ENCODE peak calls at places on chromosomes 5 and 9, in seven cellular contexts. E is HCT116, R is H1, I is spleen, N is K562, K is endothelial cell of umbilical vein, J is stomach. B is an unnamed sample.

GRCh38 chr5:67355135-67355729 is 158.6 kb upstream of the CD180 start:
- DNase-seq in E (no peak), R (no peak), I (no peak), N (no peak), K (no peak), J (no peak), B (no peak)

GRCh38 chr5:1098986-1099597 is 12.8 kb downstream of the SLC12A7 start:
- DNase-seq in E (no peak), R (no peak), I (no peak), N (no peak), K (no peak), J (no peak), B (no peak)

GRCh38 chr5:21663082-21663481 is 1190.1 kb downstream of the CDH12 start:
- DNase-seq in E (no peak), R (peak; percentile 7), I (no peak), N (no peak), K (no peak), J (no peak), B (no peak)

GRCh38 chr5:78720997-78721396 is 72.4 kb upstream of the LHFPL2 start:
- DNase-seq in E (no peak), R (no peak), I (no peak), N (no peak), K (no peak), J (no peak), B (no peak)

GRCh38 chr5:10233505-10233904 is 16.2 kb downstream of the ATPSCKMT start:
- DNase-seq in E (peak; percentile 75), R (no peak), I (no peak), N (peak; percentile 38), K (peak; percentile 31), J (no peak), B (no peak)

GRCh38 chr9:2291980-2292704 is 277.0 kb downstream of the SMARCA2 start:
- DNase-seq in E (no peak), R (no peak), I (no peak), N (no peak), K (no peak), J (no peak), B (peak; percentile 62)

GRCh38 chr5:142576804-142577203 is 109.1 kb downstream of the FGF1 start:
- DNase-seq in E (no peak), R (no peak), I (no peak), N (no peak), K (no peak), J (no peak), B (no peak)

GRCh38 chr5:43798740-43799139 is 195.8 kb downstream of the NNT start:
- DNase-seq in E (no peak), R (no peak), I (no peak), N (no peak), K (no peak), J (no peak), B (no peak)

GRCh38 chr5:154298060-154298459 is 107.5 kb downstream of the GALNT10 start:
- DNase-seq in E (no peak), R (no peak), I (no peak), N (no peak), K (no peak), J (no peak), B (no peak)

GRCh38 chr9:106619211-106619610 is 243.8 kb upstream of the ZNF462 start:
- DNase-seq in E (no peak), R (no peak), I (no peak), N (no peak), K (no peak), J (no peak), B (no peak)

GRCh38 chr9:105993051-105993854 is 298.9 kb downstream of the TMEM38B start:
- DNase-seq in E (no peak), R (no peak), I (no peak), N (no peak), K (no peak), J (no peak), B (no peak)

DNA sequence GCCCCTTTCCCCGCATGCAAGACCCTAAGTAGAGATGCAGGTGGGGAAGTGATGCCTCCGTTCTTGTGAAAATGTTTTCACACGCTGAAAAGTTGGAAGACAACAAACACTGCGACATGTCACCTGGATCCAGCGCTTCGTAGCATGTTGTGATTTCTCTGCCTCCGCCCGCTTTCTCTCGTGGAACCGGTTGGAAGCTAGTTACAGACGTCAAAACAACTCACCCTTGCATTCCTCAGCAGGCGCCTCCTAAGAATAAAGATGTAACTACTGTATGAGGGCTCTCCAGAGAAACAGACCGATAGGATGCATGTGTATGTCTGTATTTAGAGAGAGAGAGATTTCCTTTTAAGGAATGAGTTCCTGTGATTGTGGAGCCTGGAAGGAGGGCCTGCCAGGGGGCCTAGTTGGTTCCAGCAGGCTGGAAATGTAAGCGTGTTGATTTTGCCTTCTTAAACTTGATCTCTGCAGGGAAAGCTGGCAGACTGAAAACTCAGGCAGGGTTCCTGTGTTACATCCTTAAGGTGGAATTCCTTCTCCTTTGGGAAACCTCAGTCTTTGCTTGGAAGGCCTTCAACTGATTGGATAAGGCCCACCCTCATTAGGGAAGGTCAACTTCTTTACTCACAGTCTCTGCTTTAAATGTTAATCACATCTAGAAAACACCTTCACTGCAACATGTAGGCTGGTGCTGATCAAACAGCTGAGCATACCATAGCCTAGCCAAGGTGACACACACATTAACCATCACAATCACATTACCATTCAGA is 163.7 kb downstream of the SYK start:
- DNase-seq in E (no peak), R (no peak), I (no peak), N (no peak), K (peak; percentile 2), J (no peak), B (no peak)
- TF ChIP-seq POLR2AphosphoS5 in E (no peak), R (no peak), I (no peak), N (no peak), K (no peak), J (no peak), B (no peak)

GRCh38 chr9:36914212-36914577 is 119.9 kb downstream of the PAX5 start:
- DNase-seq in E (no peak), R (no peak), I (no peak), N (no peak), K (no peak), J (no peak), B (no peak)

GRCh38 chr9:36911037-36911436 is 123.0 kb downstream of the PAX5 start:
- DNase-seq in E (no peak), R (no peak), I (no peak), N (no peak), K (no peak), J (no peak), B (no peak)

GRCh38 chr9:36912620-36913019 is 121.4 kb downstream of the PAX5 start:
- DNase-seq in E (no peak), R (no peak), I (no peak), N (no peak), K (no peak), J (no peak), B (no peak)

GRCh38 chr9:36911601-36912412 is 122.3 kb downstream of the PAX5 start:
- DNase-seq in E (no peak), R (no peak), I (no peak), N (no peak), K (no peak), J (no peak), B (no peak)

GRCh38 chr9:36913393-36914211 is 120.5 kb downstream of the PAX5 start:
- DNase-seq in E (no peak), R (no peak), I (no peak), N (no peak), K (no peak), J (no peak), B (no peak)
- TF ChIP-seq CTCF in E (peak; percentile 39), R (peak; percentile 41), I (no peak), N (no peak), K (no peak), J (no peak), B (no peak)

GRCh38 chr9:117734523-117735314 is 30.5 kb downstream of the TLR4 start:
- DNase-seq in E (no peak), R (no peak), I (no peak), N (no peak), K (no peak), J (no peak), B (no peak)

GRCh38 chr9:117744856-117745389 is 40.7 kb downstream of the TLR4 start:
- DNase-seq in E (no peak), R (no peak), I (peak; percentile 74), N (no peak), K (peak; percentile 19), J (no peak), B (no peak)

GRCh38 chr9:117737721-117738226 is 33.6 kb downstream of the TLR4 start:
- DNase-seq in E (no peak), R (no peak), I (no peak), N (no peak), K (no peak), J (no peak), B (no peak)

GRCh38 chr9:117744390-117744789 is 40.2 kb downstream of the TLR4 start:
- DNase-seq in E (no peak), R (no peak), I (no peak), N (no peak), K (no peak), J (no peak), B (no peak)

DNA sequence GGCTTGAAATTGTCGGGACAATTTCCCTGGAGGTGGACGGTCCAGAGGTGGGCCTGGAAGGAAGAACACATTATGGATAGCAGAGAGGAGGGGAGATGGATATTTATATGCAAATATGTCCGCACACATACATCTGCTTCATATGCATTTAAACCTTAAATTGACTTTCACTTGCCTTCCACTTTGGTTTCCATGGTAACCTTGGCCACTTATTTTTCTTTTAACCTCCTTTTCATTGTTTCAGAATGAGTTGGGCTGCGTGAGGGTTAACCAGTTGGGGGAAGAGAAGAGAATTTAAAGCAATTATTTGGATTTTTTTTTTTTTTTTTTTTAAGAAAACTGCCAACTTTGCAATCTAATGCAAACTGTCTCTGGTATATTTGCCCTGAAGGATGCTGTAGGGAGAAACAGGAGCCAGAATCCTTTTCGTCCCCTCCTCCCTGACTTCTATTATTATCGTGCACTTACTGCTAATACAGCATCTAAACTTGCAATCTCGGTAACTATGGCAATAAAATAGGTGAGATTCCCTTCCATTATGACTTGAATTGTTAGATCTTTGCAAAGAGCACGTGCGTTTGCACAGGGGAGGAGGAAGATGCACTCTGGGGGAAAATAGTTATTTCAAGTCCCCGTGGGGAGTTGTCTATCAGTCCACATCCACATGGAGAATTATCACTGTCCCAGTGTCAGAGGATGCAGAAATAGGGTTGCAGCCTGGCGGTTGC is 35.6 kb downstream of the TLR4 start:
- DNase-seq in E (no peak), R (no peak), I (no peak), N (no peak), K (no peak), J (no peak), B (no peak)
- TF ChIP-seq POLR2A in E (no peak), R (no peak), I (no peak), N (no peak), K (no peak), J (no peak), B (no peak)

GRCh38 chr5:76402251-76402879 is 720 bp upstream of the IQGAP2 start:
- DNase-seq in E (no peak), R (no peak), I (peak; percentile 88), N (peak; percentile 93), K (peak; percentile 13), J (peak; percentile 64), B (no peak)

GRCh38 chr5:76402880-76403712 is at the start of gene IQGAP2:
- DNase-seq in E (peak; percentile 37), R (no peak), I (peak; percentile 96), N (peak; percentile 91), K (peak; percentile 51), J (peak; percentile 83), B (peak; percentile 56)

GRCh38 chr5:76403713-76403962 is 553 bp downstream of the IQGAP2 start:
- DNase-seq in E (no peak), R (no peak), I (no peak), N (no peak), K (no peak), J (no peak), B (no peak)

GRCh38 chr5:76404694-76405306 is 1.7 kb downstream of the IQGAP2 start:
- DNase-seq in E (no peak), R (no peak), I (no peak), N (peak; percentile 64), K (no peak), J (no peak), B (no peak)

GRCh38 chr5:76403963-76404693 is 1.0 kb downstream of the IQGAP2 start:
- DNase-seq in E (no peak), R (peak; percentile 73), I (peak; percentile 90), N (peak; percentile 45), K (no peak), J (peak; percentile 79), B (peak; percentile 61)
- TF ChIP-seq POLR2AphosphoS5 in E (no peak), R (no peak), I (peak; percentile 50), N (no peak), K (no peak), J (peak; percentile 38), B (no peak)